ENCODE peak calls at places on chromosomes 5 and 9, in ten cellular contexts. One of them, this sample, is unnamed.

GRCh38 chr9:124665391-124666058 is 105.6 kb downstream of the NR6A1 start:
- DNase-seq in left ventricle myocardium inferior: no peak
- DNase-seq in AG09319: no peak
- DNase-seq in OCI-LY7: no peak
- DNase-seq in adrenal gland: no peak
- DNase-seq in MM.1S: no peak
- DNase-seq in cardiac fibroblast: peak; percentile 73
- DNase-seq in psoas muscle: no peak
- DNase-seq in mesothelial cell of epicardium: no peak
- DNase-seq in WTC11: no peak
- DNase-seq in this sample: no peak

GRCh38 chr5:16888694-16889124 is 47.4 kb downstream of the MYO10 start:
- DNase-seq in left ventricle myocardium inferior: no peak
- DNase-seq in AG09319: no peak
- DNase-seq in OCI-LY7: no peak
- DNase-seq in adrenal gland: no peak
- DNase-seq in MM.1S: no peak
- DNase-seq in cardiac fibroblast: peak; percentile 72
- DNase-seq in psoas muscle: no peak
- DNase-seq in mesothelial cell of epicardium: no peak
- DNase-seq in WTC11: no peak
- DNase-seq in this sample: no peak

GRCh38 chr5:176943816-176944215 is 44.7 kb upstream of the HK3 start:
- DNase-seq in left ventricle myocardium inferior: no peak
- DNase-seq in AG09319: no peak
- DNase-seq in OCI-LY7: no peak
- DNase-seq in adrenal gland: no peak
- DNase-seq in MM.1S: no peak
- DNase-seq in cardiac fibroblast: no peak
- DNase-seq in psoas muscle: no peak
- DNase-seq in mesothelial cell of epicardium: no peak
- DNase-seq in WTC11: no peak
- DNase-seq in this sample: no peak

GRCh38 chr9:120730661-120731514 is 16.6 kb upstream of the MEGF9 start:
- DNase-seq in left ventricle myocardium inferior: peak; percentile 50
- DNase-seq in AG09319: peak; percentile 63
- DNase-seq in OCI-LY7: peak; percentile 53
- DNase-seq in adrenal gland: no peak
- DNase-seq in MM.1S: no peak
- DNase-seq in cardiac fibroblast: peak; percentile 89
- DNase-seq in psoas muscle: no peak
- DNase-seq in mesothelial cell of epicardium: no peak
- DNase-seq in WTC11: no peak
- DNase-seq in this sample: no peak

GRCh38 chr9:21996438-21996837 is 1.8 kb downstream of the CDKN2B-AS1 start:
- DNase-seq in left ventricle myocardium inferior: no peak
- DNase-seq in AG09319: no peak
- DNase-seq in OCI-LY7: no peak
- DNase-seq in adrenal gland: no peak
- DNase-seq in MM.1S: no peak
- DNase-seq in cardiac fibroblast: no peak
- DNase-seq in psoas muscle: no peak
- DNase-seq in mesothelial cell of epicardium: no peak
- DNase-seq in WTC11: peak; percentile 68
- DNase-seq in this sample: no peak

GRCh38 chr5:53884411-53884810 is 324.0 kb downstream of the NDUFS4 start:
- DNase-seq in left ventricle myocardium inferior: no peak
- DNase-seq in AG09319: no peak
- DNase-seq in OCI-LY7: no peak
- DNase-seq in adrenal gland: no peak
- DNase-seq in MM.1S: no peak
- DNase-seq in cardiac fibroblast: no peak
- DNase-seq in psoas muscle: no peak
- DNase-seq in mesothelial cell of epicardium: no peak
- DNase-seq in WTC11: no peak
- DNase-seq in this sample: no peak

GRCh38 chr9:38621434-38622082 is 1.2 kb upstream of the ANKRD18A start:
- DNase-seq in left ventricle myocardium inferior: no peak
- DNase-seq in AG09319: no peak
- DNase-seq in OCI-LY7: no peak
- DNase-seq in adrenal gland: no peak
- DNase-seq in MM.1S: peak; percentile 62
- DNase-seq in cardiac fibroblast: no peak
- DNase-seq in psoas muscle: peak; percentile 50
- DNase-seq in mesothelial cell of epicardium: no peak
- DNase-seq in WTC11: peak; percentile 45
- DNase-seq in this sample: peak; percentile 36

GRCh38 chr5:132497488-132497997 is 7.0 kb upstream of the IRF1 start:
- DNase-seq in left ventricle myocardium inferior: peak; percentile 71
- DNase-seq in AG09319: peak; percentile 71
- DNase-seq in OCI-LY7: peak; percentile 25
- DNase-seq in adrenal gland: no peak
- DNase-seq in MM.1S: no peak
- DNase-seq in cardiac fibroblast: peak; percentile 93
- DNase-seq in psoas muscle: peak; percentile 84
- DNase-seq in mesothelial cell of epicardium: no peak
- DNase-seq in WTC11: no peak
- DNase-seq in this sample: no peak

GRCh38 chr5:136042665-136043121 is 13.9 kb downstream of the TGFBI start:
- DNase-seq in left ventricle myocardium inferior: no peak
- DNase-seq in AG09319: no peak
- DNase-seq in OCI-LY7: peak; percentile 63
- DNase-seq in adrenal gland: no peak
- DNase-seq in MM.1S: no peak
- DNase-seq in cardiac fibroblast: peak; percentile 85
- DNase-seq in psoas muscle: no peak
- DNase-seq in mesothelial cell of epicardium: no peak
- DNase-seq in WTC11: no peak
- DNase-seq in this sample: no peak

GRCh38 chr5:110058175-110058574 is 368.4 kb downstream of the MAN2A1 start:
- DNase-seq in left ventricle myocardium inferior: no peak
- DNase-seq in AG09319: no peak
- DNase-seq in OCI-LY7: no peak
- DNase-seq in adrenal gland: peak; percentile 19
- DNase-seq in MM.1S: no peak
- DNase-seq in cardiac fibroblast: no peak
- DNase-seq in psoas muscle: no peak
- DNase-seq in mesothelial cell of epicardium: peak; percentile 39
- DNase-seq in WTC11: no peak
- DNase-seq in this sample: no peak

GRCh38 chr9:130260816-130261765 is 4.5 kb upstream of the HMCN2 start:
- DNase-seq in left ventricle myocardium inferior: no peak
- DNase-seq in AG09319: no peak
- DNase-seq in OCI-LY7: no peak
- DNase-seq in adrenal gland: no peak
- DNase-seq in MM.1S: no peak
- DNase-seq in cardiac fibroblast: peak; percentile 10
- DNase-seq in psoas muscle: no peak
- DNase-seq in mesothelial cell of epicardium: no peak
- DNase-seq in WTC11: no peak
- DNase-seq in this sample: no peak

GRCh38 chr5:15664961-15665360 is 165.0 kb downstream of the FBXL7 start:
- DNase-seq in left ventricle myocardium inferior: no peak
- DNase-seq in AG09319: no peak
- DNase-seq in OCI-LY7: no peak
- DNase-seq in adrenal gland: no peak
- DNase-seq in MM.1S: no peak
- DNase-seq in cardiac fibroblast: peak; percentile 18
- DNase-seq in psoas muscle: no peak
- DNase-seq in mesothelial cell of epicardium: no peak
- DNase-seq in WTC11: no peak
- DNase-seq in this sample: no peak

GRCh38 chr9:137448569-137448962 is 7.4 kb upstream of the ENTPD8 start:
- DNase-seq in left ventricle myocardium inferior: no peak
- DNase-seq in AG09319: no peak
- DNase-seq in OCI-LY7: no peak
- DNase-seq in adrenal gland: no peak
- DNase-seq in MM.1S: no peak
- DNase-seq in cardiac fibroblast: no peak
- DNase-seq in psoas muscle: peak; percentile 43
- DNase-seq in mesothelial cell of epicardium: no peak
- DNase-seq in WTC11: no peak
- DNase-seq in this sample: no peak

DNA sequence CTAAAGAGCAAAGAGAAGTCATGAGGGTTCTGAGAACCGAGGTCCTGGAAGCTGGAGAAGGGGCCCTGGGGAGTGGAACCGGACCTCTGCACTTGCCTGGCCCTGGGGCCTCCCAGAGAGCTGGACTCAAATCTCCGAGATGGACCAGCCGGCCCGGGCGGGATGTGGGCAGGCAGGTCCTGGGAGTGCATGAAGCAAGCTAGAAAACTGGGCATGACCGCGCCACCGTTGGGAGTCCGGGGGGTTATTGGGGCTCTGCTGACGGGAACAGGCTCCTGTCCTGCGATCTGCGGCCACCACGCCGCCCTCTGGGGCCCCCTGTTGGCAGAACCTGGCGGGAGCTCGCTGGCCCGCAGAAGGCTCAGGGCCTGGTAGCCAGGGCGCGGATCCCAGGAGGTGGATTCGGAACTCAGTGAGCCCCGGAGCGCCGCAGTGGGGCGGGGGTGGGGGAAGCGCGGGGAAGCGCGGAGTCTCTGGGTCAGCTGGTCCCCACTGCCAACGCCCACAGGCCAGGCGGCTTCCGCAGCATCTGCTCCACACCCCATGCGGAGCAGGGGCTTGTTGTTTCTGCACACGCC is 150.6 kb downstream of the ERCC6L2 start:
- DNase-seq in left ventricle myocardium inferior: no peak
- DNase-seq in AG09319: no peak
- DNase-seq in OCI-LY7: no peak
- DNase-seq in adrenal gland: no peak
- DNase-seq in MM.1S: no peak
- DNase-seq in cardiac fibroblast: no peak
- DNase-seq in psoas muscle: no peak
- DNase-seq in mesothelial cell of epicardium: no peak
- DNase-seq in WTC11: peak; percentile 86
- DNase-seq in this sample: peak; percentile 76
- TF ChIP-seq CTCF in left ventricle myocardium inferior: peak; percentile 39
- TF ChIP-seq CTCF in AG09319: no peak
- TF ChIP-seq CTCF in OCI-LY7: no peak
- TF ChIP-seq CTCF in adrenal gland: no peak
- TF ChIP-seq CTCF in MM.1S: no peak
- TF ChIP-seq CTCF in cardiac fibroblast: peak; percentile 13
- TF ChIP-seq CTCF in psoas muscle: peak; percentile 20
- TF ChIP-seq CTCF in mesothelial cell of epicardium: no peak
- TF ChIP-seq CTCF in WTC11: peak; percentile 48
- TF ChIP-seq CTCF in this sample: peak; percentile 53

GRCh38 chr9:76298497-76299144 is 95.6 kb downstream of the RFK start:
- DNase-seq in left ventricle myocardium inferior: no peak
- DNase-seq in AG09319: no peak
- DNase-seq in OCI-LY7: no peak
- DNase-seq in adrenal gland: no peak
- DNase-seq in MM.1S: no peak
- DNase-seq in cardiac fibroblast: no peak
- DNase-seq in psoas muscle: no peak
- DNase-seq in mesothelial cell of epicardium: no peak
- DNase-seq in WTC11: no peak
- DNase-seq in this sample: no peak

GRCh38 chr9:76297721-76298239 is 96.4 kb downstream of the RFK start:
- DNase-seq in left ventricle myocardium inferior: peak; percentile 34
- DNase-seq in AG09319: no peak
- DNase-seq in OCI-LY7: no peak
- DNase-seq in adrenal gland: no peak
- DNase-seq in MM.1S: no peak
- DNase-seq in cardiac fibroblast: peak; percentile 45
- DNase-seq in psoas muscle: peak; percentile 59
- DNase-seq in mesothelial cell of epicardium: no peak
- DNase-seq in WTC11: no peak
- DNase-seq in this sample: no peak

GRCh38 chr9:76302543-76302942 is 91.7 kb downstream of the RFK start:
- DNase-seq in left ventricle myocardium inferior: no peak
- DNase-seq in AG09319: no peak
- DNase-seq in OCI-LY7: no peak
- DNase-seq in adrenal gland: no peak
- DNase-seq in MM.1S: no peak
- DNase-seq in cardiac fibroblast: no peak
- DNase-seq in psoas muscle: no peak
- DNase-seq in mesothelial cell of epicardium: no peak
- DNase-seq in WTC11: no peak
- DNase-seq in this sample: no peak

GRCh38 chr9:76302947-76303550 is 91.2 kb downstream of the RFK start:
- DNase-seq in left ventricle myocardium inferior: no peak
- DNase-seq in AG09319: peak; percentile 48
- DNase-seq in OCI-LY7: peak; percentile 70
- DNase-seq in adrenal gland: no peak
- DNase-seq in MM.1S: peak; percentile 50
- DNase-seq in cardiac fibroblast: peak; percentile 77
- DNase-seq in psoas muscle: no peak
- DNase-seq in mesothelial cell of epicardium: no peak
- DNase-seq in WTC11: no peak
- DNase-seq in this sample: peak; percentile 57
- TF ChIP-seq CTCF in left ventricle myocardium inferior: peak; percentile 78
- TF ChIP-seq CTCF in AG09319: peak; percentile 52
- TF ChIP-seq CTCF in OCI-LY7: peak; percentile 83
- TF ChIP-seq CTCF in adrenal gland: peak; percentile 81
- TF ChIP-seq CTCF in MM.1S: peak; percentile 40
- TF ChIP-seq CTCF in cardiac fibroblast: peak; percentile 52
- TF ChIP-seq CTCF in psoas muscle: peak; percentile 74
- TF ChIP-seq CTCF in mesothelial cell of epicardium: peak; percentile 97
- TF ChIP-seq CTCF in WTC11: peak; percentile 70
- TF ChIP-seq CTCF in this sample: peak; percentile 12

GRCh38 chr5:150513375-150514309 is 5.7 kb downstream of the NDST1 start:
- DNase-seq in left ventricle myocardium inferior: no peak
- DNase-seq in AG09319: no peak
- DNase-seq in OCI-LY7: no peak
- DNase-seq in adrenal gland: no peak
- DNase-seq in MM.1S: no peak
- DNase-seq in cardiac fibroblast: no peak
- DNase-seq in psoas muscle: peak; percentile 53
- DNase-seq in mesothelial cell of epicardium: no peak
- DNase-seq in WTC11: peak; percentile 54
- DNase-seq in this sample: no peak
- TF ChIP-seq CTCF in left ventricle myocardium inferior: peak; percentile 19
- TF ChIP-seq CTCF in AG09319: no peak
- TF ChIP-seq CTCF in OCI-LY7: peak; percentile 43
- TF ChIP-seq CTCF in adrenal gland: peak; percentile 5
- TF ChIP-seq CTCF in MM.1S: peak; percentile 6
- TF ChIP-seq CTCF in cardiac fibroblast: peak; percentile 11
- TF ChIP-seq CTCF in psoas muscle: no peak
- TF ChIP-seq CTCF in mesothelial cell of epicardium: no peak
- TF ChIP-seq CTCF in WTC11: no peak
- TF ChIP-seq CTCF in this sample: no peak

DNA sequence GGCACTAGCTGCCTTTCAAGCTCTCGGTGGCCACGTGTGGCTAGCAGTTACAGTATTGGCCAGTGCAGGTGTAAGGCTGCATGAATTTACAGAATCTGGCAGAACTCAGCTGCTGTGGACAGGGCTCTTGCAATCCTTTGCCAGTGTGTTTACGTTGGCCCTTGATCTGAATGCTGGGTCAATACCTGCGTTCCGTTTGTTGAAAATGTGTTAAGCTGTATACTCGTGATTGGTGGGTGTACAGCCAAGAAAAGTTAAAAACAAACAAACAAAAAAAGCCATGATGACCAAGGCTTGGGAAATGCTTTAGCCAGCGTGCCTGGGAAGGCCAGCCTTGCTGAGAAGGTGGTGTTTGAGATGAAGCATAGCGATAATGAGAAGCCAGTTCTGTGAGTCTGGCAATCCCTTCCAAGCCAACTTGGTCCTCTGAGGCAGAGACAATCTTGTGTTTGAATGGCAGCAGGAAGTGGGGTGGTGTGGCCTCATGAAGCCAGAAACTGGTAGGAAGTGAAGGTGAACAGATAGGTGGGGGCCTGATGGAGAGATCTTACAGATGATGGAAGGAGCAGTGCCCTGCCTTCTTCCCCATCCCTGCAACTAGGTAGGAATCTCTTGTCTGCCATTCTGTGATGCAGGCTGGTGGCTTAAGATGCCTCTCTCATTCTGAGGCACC is 820 bp upstream of the CFAP90 start:
- DNase-seq in left ventricle myocardium inferior: no peak
- DNase-seq in AG09319: no peak
- DNase-seq in OCI-LY7: no peak
- DNase-seq in adrenal gland: no peak
- DNase-seq in MM.1S: no peak
- DNase-seq in cardiac fibroblast: no peak
- DNase-seq in psoas muscle: no peak
- DNase-seq in mesothelial cell of epicardium: no peak
- DNase-seq in WTC11: no peak
- DNase-seq in this sample: no peak
- TF ChIP-seq CTCF in left ventricle myocardium inferior: no peak
- TF ChIP-seq CTCF in AG09319: no peak
- TF ChIP-seq CTCF in OCI-LY7: no peak
- TF ChIP-seq CTCF in adrenal gland: no peak
- TF ChIP-seq CTCF in MM.1S: no peak
- TF ChIP-seq CTCF in cardiac fibroblast: no peak
- TF ChIP-seq CTCF in psoas muscle: no peak
- TF ChIP-seq CTCF in mesothelial cell of epicardium: no peak
- TF ChIP-seq CTCF in WTC11: no peak
- TF ChIP-seq CTCF in this sample: no peak